ENCODE peak calls at places on chromosomes 12 and 14, in four cellular contexts. V is fibroblast of lung, R is fibroblast of mammary gland, Z is right lobe of liver. E is an unnamed sample.

GRCh38 chr12:45637706-45638105 is 91.8 kb upstream of the ARID2 start:
- DNase-seq in V (peak), R (peak), Z (no peak), E (peak)

GRCh38 chr12:102024765-102025164 is 37.0 kb downstream of the WASHC3 start:
- DNase-seq in V (no peak), R (no peak), Z (no peak), E (peak)

GRCh38 chr12:80553316-80553715 is 109.3 kb downstream of the PTPRQ start:
- DNase-seq in V (peak), R (peak), Z (no peak), E (peak)

GRCh38 chr14:94355191-94355794 is 32.2 kb upstream of the SERPINA6 start:
- DNase-seq in V (peak), R (peak), Z (peak), E (peak)

GRCh38 chr12:28958553-28959195 is 190.4 kb upstream of the FAR2 start:
- DNase-seq in V (peak), R (peak), Z (no peak), E (peak)

GRCh38 chr14:64706552-64707193 is 2.4 kb downstream of the PLEKHG3 start:
- DNase-seq in V (no peak), R (no peak), Z (peak), E (no peak)

GRCh38 chr12:126747530-126748149 is 1519.3 kb upstream of the TMEM132C start:
- DNase-seq in V (peak), R (peak), Z (peak), E (peak)

GRCh38 chr12:78392918-78393317 is 471.7 kb upstream of the SYT1 start:
- DNase-seq in V (peak), R (peak), Z (no peak), E (peak)

GRCh38 chr14:70780396-70781075 is 28.8 kb downstream of the MAP3K9 start:
- DNase-seq in V (no peak), R (no peak), Z (no peak), E (no peak)

GRCh38 chr14:90808759-90809529 is 7.3 kb downstream of the TTC7B start:
- DNase-seq in V (peak), R (peak), Z (no peak), E (peak)

GRCh38 chr12:116434155-116435065 is 124.8 kb upstream of the MAP1LC3B2 start:
- DNase-seq in V (peak), R (peak), Z (peak), E (peak)

GRCh38 chr12:130280226-130280625 is 57.5 kb upstream of the PIWIL1 start:
- DNase-seq in V (no peak), R (no peak), Z (no peak), E (no peak)

GRCh38 chr12:130184531-130185090 is 22.3 kb downstream of the FZD10 start:
- DNase-seq in V (no peak), R (no peak), Z (peak), E (no peak)

GRCh38 chr12:51926718-51927117 is 19.4 kb downstream of the ACVRL1 start:
- DNase-seq in V (no peak), R (peak), Z (no peak), E (peak)

GRCh38 chr12:96502477-96502876 is 13.1 kb downstream of the CFAP54 start:
- DNase-seq in V (no peak), R (no peak), Z (no peak), E (peak)

GRCh38 chr12:109098142-109098652 is 800 bp downstream of the UNG start:
- DNase-seq in V (peak), R (peak), Z (peak), E (peak)

GRCh38 chr14:92556863-92557543 is 43.4 kb downstream of the RIN3 start:
- DNase-seq in V (no peak), R (no peak), Z (no peak), E (no peak)

GRCh38 chr14:92559486-92559885 is 45.9 kb downstream of the RIN3 start:
- DNase-seq in V (no peak), R (no peak), Z (no peak), E (no peak)

GRCh38 chr14:92557544-92557912 is 43.9 kb downstream of the RIN3 start:
- DNase-seq in V (no peak), R (no peak), Z (no peak), E (no peak)

GRCh38 chr14:92560106-92560865 is 46.7 kb downstream of the RIN3 start:
- DNase-seq in V (peak), R (no peak), Z (no peak), E (no peak)

GRCh38 chr14:92558319-92558718 is 44.7 kb downstream of the RIN3 start:
- DNase-seq in V (no peak), R (no peak), Z (no peak), E (no peak)
- TF ChIP-seq CTCF in V (no peak), R (no peak), Z (no peak), E (no peak)

GRCh38 chr12:4791497-4791896 is 71.3 kb downstream of the GALNT8 start:
- DNase-seq in V (no peak), R (no peak), Z (no peak), E (no peak)

GRCh38 chr12:4797096-4797495 is 76.9 kb downstream of the GALNT8 start:
- DNase-seq in V (no peak), R (no peak), Z (no peak), E (no peak)

GRCh38 chr12:4794503-4794902 is 74.3 kb downstream of the GALNT8 start:
- DNase-seq in V (no peak), R (no peak), Z (no peak), E (no peak)

GRCh38 chr12:4800555-4800954 is 80.4 kb downstream of the GALNT8 start:
- DNase-seq in V (no peak), R (no peak), Z (no peak), E (no peak)

DNA sequence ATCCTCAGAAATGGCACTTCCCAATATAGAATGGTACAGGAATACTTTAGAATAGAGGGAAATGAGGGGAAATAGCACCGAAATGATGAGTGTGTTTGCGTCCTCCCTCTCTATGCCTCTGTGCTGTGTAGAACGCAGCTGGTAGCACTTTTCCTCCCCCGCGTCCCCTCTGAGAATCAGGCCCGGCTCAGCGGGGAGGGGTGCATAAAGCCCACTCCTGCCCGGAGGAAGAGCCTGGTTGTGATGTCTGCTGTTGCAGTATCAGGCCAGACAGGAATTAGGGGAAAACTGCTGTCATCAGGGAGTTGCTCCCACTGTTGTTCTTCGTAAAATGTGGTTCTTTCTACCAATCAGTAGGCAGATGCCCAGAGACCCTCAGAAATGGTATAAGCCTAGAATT is 76.0 kb downstream of the GALNT8 start:
- DNase-seq in V (no peak), R (no peak), Z (no peak), E (no peak)
- TF ChIP-seq CTCF in V (no peak), R (no peak), Z (no peak), E (no peak)

GRCh38 chr14:99939421-99939820 is 125.8 kb upstream of the EVL start:
- DNase-seq in V (no peak), R (no peak), Z (no peak), E (no peak)
- TF ChIP-seq CTCF in V (no peak), R (no peak), Z (no peak), E (no peak)

DNA sequence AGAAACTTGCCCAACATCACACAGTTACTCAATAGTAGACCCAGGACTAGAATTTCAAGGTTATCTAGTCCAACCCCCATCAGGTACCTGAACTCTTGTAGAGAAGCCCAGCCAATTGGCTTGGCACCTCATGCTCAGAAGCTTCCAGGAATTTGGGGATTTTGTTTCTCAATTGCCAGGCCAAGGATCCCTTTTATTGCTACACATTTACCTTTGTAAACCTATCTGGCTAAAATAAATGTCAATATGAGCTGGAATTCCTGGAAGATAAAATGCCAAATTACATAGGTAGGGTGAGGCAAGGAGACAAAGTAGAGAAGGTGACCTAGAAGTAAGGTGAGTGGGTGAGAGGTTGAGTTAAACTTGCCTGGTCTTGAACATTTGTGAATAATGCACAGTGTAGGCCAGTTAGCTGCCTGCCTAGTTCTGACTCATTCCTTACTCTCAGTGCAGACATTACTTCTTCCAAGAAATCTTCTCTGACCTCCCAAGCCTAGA is 36.3 kb downstream of the SDR9C7 start:
- DNase-seq in V (peak), R (peak), Z (no peak), E (peak)
- TF ChIP-seq CTCF in V (no peak), R (no peak), Z (no peak), E (no peak)

DNA sequence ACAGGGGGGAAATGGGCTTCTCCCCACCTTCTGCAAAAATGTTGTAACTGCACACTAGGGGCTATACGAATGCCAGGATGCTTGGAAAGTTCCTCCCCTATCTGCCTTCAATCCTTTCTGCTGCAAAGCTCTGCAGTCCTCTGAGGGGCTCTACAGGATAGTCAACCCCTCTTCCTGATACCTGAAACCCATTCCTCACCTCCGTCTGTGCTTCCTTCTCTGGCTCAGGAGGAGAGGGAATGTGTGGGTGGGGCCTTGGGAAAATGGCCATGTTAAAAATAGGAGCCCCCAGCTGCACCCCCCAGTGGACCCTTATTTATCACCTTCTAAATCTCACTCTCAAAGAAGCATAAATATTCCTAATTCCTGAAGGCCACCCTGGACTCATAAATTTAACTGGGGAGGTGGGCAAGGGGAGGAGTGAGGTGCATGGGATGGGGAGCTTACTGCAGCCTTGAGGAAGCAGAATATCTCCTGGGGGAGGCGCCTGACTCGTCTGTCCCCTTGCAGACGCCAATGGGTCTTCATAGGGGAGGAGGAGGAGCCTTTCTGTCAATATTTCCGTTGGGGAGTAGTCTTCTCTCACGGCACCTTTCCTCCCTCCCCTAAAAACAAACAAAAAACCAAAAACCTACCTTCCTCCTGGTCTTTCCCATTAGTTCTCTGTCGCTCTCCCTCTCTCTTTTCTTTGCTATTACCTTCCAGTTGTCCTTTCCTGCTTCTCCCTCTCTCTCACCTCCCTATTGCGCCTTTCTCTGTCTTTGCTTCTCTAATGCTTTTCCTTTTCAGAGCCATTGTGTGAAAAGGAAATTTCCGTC is 6.3 kb downstream of the GPR84 start:
- DNase-seq in V (peak), R (peak), Z (no peak), E (peak)
- TF ChIP-seq CTCF in V (no peak), R (no peak), Z (no peak), E (no peak)

GRCh38 chr14:85412756-85413155 is 117.2 kb upstream of the FLRT2 start:
- DNase-seq in V (no peak), R (no peak), Z (no peak), E (no peak)

GRCh38 chr14:85414142-85414541 is 115.8 kb upstream of the FLRT2 start:
- DNase-seq in V (no peak), R (no peak), Z (no peak), E (peak)

GRCh38 chr14:85417396-85417795 is 112.5 kb upstream of the FLRT2 start:
- DNase-seq in V (peak), R (no peak), Z (no peak), E (no peak)

GRCh38 chr14:85416771-85417170 is 113.2 kb upstream of the FLRT2 start:
- DNase-seq in V (peak), R (peak), Z (no peak), E (peak)

GRCh38 chr14:85415015-85415712 is 114.8 kb upstream of the FLRT2 start:
- DNase-seq in V (peak), R (peak), Z (no peak), E (peak)
- TF ChIP-seq CTCF in V (peak), R (peak), Z (no peak), E (peak)